ENCODE peak calls at places on chromosome 9, in nine cellular contexts. Z is brain microvascular endothelial cell, A is GM20000, P is heart left ventricle, K is HFF-Myc, H is right lobe of liver, X is GM10248, G is choroid plexus epithelial cell, L is GM23338. O is an unnamed sample.

GRCh38 chr9:113186241-113186755 is 34.8 kb downstream of the FKBP15 start:
- DNase-seq in A (no peak), X (no peak), G (no peak), Z (no peak), H (no peak), P (no peak), K (no peak), L (no peak), O (no peak)

GRCh38 chr9:87337335-87338074 is 160.2 kb upstream of the DAPK1 start:
- DNase-seq in K (no peak), X (no peak), L (peak), A (no peak), G (peak), P (no peak), Z (peak), H (peak), O (no peak)

GRCh38 chr9:86674475-86674874 is 272.8 kb downstream of the GAS1 start:
- DNase-seq in X (no peak), L (no peak), A (no peak), K (no peak), Z (no peak), G (no peak), H (no peak), P (no peak), O (no peak)

GRCh38 chr9:89796606-89797005 is 191.8 kb downstream of the GADD45G start:
- DNase-seq in L (no peak), K (no peak), Z (no peak), P (no peak), H (no peak), A (no peak), G (no peak), X (no peak), O (no peak)

GRCh38 chr9:86909388-86909787 is 37.9 kb downstream of the GAS1 start:
- DNase-seq in Z (peak), A (no peak), K (no peak), L (no peak), H (no peak), G (peak), P (no peak), X (no peak), O (no peak)

GRCh38 chr9:121133104-121133816 is 58.5 kb downstream of the CNTRL start:
- DNase-seq in K (no peak), A (no peak), H (no peak), Z (no peak), L (peak), P (no peak), G (no peak), X (no peak), O (peak)

GRCh38 chr9:116594552-116594951 is 92.6 kb upstream of the TRIM32 start:
- DNase-seq in G (peak), X (no peak), K (peak), H (no peak), Z (peak), A (no peak), L (no peak), P (peak), O (no peak)

GRCh38 chr9:101463397-101463796 is 27.8 kb upstream of the ALDOB start:
- DNase-seq in G (peak), H (no peak), L (no peak), Z (peak), A (no peak), X (no peak), K (no peak), P (no peak), O (no peak)

GRCh38 chr9:30075022-30075421 is 2309.4 kb upstream of the ACO1 start:
- DNase-seq in Z (no peak), L (peak), H (no peak), P (no peak), A (no peak), G (no peak), K (no peak), X (no peak), O (no peak)

GRCh38 chr9:134204991-134205578 is 40.7 kb upstream of the RNU6ATAC start:
- DNase-seq in L (no peak), X (no peak), K (peak), G (peak), P (peak), H (peak), Z (peak), A (no peak), O (no peak)

GRCh38 chr9:107386396-107386795 is 103.2 kb downstream of the KLF4 start:
- DNase-seq in X (no peak), P (no peak), K (no peak), G (no peak), Z (no peak), A (no peak), H (no peak), L (no peak), O (no peak)

GRCh38 chr9:2178034-2178734 is 163.0 kb downstream of the SMARCA2 start:
- DNase-seq in P (no peak), G (no peak), X (no peak), L (no peak), H (no peak), K (no peak), Z (no peak), A (no peak), O (no peak)

GRCh38 chr9:2180704-2181103 is 165.6 kb downstream of the SMARCA2 start:
- DNase-seq in K (no peak), G (peak), L (peak), X (no peak), H (no peak), Z (no peak), P (no peak), A (no peak), O (no peak)

GRCh38 chr9:2180171-2180570 is 165.0 kb downstream of the SMARCA2 start:
- DNase-seq in P (no peak), K (no peak), A (no peak), L (peak), X (no peak), H (no peak), Z (no peak), G (no peak), O (no peak)

GRCh38 chr9:2181794-2182193 is 166.6 kb downstream of the SMARCA2 start:
- DNase-seq in G (peak), L (peak), P (no peak), Z (no peak), A (no peak), K (no peak), X (no peak), H (no peak), O (no peak)

GRCh38 chr9:2179557-2179956 is 164.4 kb downstream of the SMARCA2 start:
- DNase-seq in H (no peak), G (no peak), L (no peak), P (no peak), Z (no peak), X (no peak), K (no peak), A (no peak), O (no peak)
- TF ChIP-seq CTCF in H (no peak), G (no peak), L (peak), P (no peak), Z (no peak), X (peak), K (no peak), A (no peak), O (no peak)

DNA sequence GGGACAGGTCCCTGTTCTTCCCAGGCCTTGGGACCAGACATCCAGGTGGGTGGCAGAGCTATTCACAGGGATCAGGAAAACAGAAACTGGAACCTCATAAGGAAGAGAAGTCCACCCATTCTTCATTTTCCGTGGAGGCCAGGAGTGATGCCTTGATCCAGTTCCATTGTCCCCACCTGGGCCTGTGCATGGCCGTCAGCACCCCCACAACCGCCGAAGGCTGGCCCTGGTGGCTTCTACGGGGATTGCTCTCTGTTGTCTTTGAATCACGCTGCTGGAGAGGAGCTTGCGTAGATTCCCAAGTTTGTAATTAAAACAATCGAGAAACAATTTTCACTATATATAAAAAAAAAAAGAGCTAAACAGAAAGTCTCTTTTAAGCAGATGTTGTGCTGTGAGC is 134.4 kb downstream of the MVB12B start:
- DNase-seq in G (no peak), Z (no peak), X (no peak), A (no peak), P (no peak), L (peak), K (no peak), H (peak), O (no peak)
- TF ChIP-seq CTCF in G (no peak), Z (no peak), X (no peak), A (no peak), P (no peak), L (no peak), K (no peak), H (no peak), O (no peak)

GRCh38 chr9:127488946-127489345 is 37.6 kb downstream of the LRSAM1 start:
- DNase-seq in X (no peak), A (no peak), L (no peak), P (no peak), H (no peak), Z (no peak), G (no peak), K (no peak), O (no peak)

GRCh38 chr9:127492616-127493015 is 41.3 kb downstream of the LRSAM1 start:
- DNase-seq in Z (no peak), L (no peak), H (no peak), A (no peak), K (no peak), G (no peak), P (no peak), X (no peak), O (no peak)

GRCh38 chr9:127490831-127491230 is 39.5 kb downstream of the LRSAM1 start:
- DNase-seq in K (no peak), G (peak), H (no peak), L (no peak), A (no peak), P (no peak), Z (no peak), X (no peak), O (no peak)

GRCh38 chr9:127491516-127491915 is 40.2 kb downstream of the LRSAM1 start:
- DNase-seq in G (no peak), L (no peak), X (no peak), Z (no peak), A (no peak), H (no peak), K (no peak), P (no peak), O (no peak)

DNA sequence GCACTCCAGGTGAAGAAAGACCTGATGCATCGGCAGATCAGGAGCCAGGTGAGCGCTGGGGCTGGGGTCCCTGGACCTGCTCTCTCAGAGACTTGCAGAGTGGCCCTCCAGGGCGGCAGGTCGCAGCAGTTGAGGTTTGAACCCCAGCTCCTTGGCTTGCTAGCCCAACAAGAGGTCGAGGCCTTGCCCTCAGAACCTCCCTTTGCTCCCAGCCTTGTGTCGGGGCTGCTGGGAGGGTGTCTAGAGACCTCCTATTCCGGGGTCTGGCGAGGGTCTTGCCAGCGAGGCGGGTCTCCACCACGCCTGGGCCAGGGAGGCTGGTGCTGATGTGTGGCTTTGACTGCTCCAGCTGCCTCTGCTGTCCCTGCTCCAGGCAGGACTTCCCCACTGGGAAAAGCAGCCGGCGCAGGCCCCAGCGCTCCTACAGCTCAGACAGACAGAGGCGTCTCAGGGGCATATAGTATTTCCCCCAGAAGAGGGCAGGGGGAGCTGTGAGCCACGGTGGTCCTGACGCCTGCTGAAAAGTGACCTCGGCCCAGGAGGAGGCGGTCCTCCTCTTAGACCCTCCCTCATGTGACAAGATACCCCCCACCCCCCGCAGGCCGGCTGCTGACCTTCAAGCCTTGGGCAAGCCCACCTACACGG is 38.3 kb downstream of the LRSAM1 start:
- DNase-seq in L (peak), K (no peak), H (no peak), A (no peak), X (no peak), Z (no peak), P (no peak), G (no peak), O (no peak)
- TF ChIP-seq CTCF in L (peak), K (no peak), H (no peak), A (no peak), X (no peak), Z (peak), P (no peak), G (no peak), O (no peak)

DNA sequence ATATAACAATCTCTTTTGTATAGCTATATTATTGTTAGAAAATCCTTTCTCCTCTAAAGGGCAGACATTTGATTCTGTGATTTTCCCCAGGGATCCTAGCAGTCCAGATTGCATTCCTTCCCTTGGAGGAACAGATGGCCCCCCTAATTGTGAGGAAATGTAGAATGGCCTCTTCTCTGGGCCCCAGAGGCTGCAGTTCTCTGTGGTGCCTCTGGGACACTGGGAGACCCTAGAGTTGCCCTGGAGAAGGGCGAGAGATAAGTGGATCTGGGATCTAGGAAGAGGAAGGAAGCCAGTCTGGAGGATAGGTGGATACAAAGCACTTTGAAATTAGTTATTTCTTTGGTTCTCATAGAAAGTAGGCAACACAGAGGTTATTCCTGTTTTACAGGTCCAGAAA is 1.9 kb upstream of the HINT2 start:
- DNase-seq in K (no peak), Z (no peak), A (no peak), L (peak), H (no peak), G (no peak), X (no peak), P (no peak), O (no peak)
- TF ChIP-seq CTCF in K (peak), Z (peak), A (no peak), L (no peak), H (no peak), G (peak), X (no peak), P (no peak), O (no peak)

GRCh38 chr9:88722753-88723152 is 187.8 kb downstream of the NXNL2 start:
- DNase-seq in L (peak), H (no peak), Z (no peak), P (no peak), K (no peak), X (no peak), G (peak), A (no peak), O (no peak)
- TF ChIP-seq CTCF in L (peak), H (no peak), Z (peak), P (no peak), K (peak), X (no peak), G (peak), A (no peak), O (no peak)

DNA sequence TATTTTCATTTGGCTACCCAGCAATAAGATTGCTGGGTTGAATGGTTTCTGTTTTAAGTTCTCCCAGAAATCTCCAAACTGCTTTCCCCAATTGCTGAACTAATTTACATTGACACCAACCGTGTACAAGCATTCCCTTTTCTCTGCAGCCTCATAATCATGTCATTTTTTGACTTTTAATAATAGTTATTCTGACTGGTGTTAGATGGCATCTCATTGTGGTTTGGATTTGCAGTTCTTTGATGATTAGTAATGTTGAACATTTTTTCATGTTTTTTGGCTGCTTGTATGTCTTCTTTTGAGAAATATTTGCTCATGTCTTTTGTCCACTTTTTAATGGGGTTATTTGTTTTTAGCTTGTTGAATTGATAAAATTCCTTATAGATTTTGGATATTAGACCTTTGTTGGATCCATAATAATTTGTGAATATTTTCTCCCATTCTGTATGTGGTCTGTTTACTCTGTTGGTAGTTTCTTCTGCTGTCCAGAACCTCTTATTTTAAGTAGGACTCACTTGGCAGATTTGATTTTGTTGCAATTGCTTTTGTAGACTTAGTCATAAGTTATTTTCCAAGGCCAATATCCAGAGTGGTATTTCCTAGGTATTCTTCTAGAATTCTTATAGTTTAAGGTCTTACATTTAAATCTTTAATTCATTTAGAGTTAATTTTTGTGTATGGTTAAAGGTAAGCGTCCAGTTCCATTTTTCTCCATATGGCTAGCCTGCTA is 793.7 kb downstream of the BRINP1 start:
- DNase-seq in L (no peak), X (no peak), K (no peak), P (no peak), Z (no peak), G (peak), H (no peak), A (no peak), O (no peak)
- TF ChIP-seq CTCF in L (no peak), X (no peak), K (no peak), P (no peak), Z (no peak), G (no peak), H (no peak), A (no peak), O (no peak)

GRCh38 chr9:137615387-137615871 is 3.4 kb upstream of the EHMT1 start:
- DNase-seq in A (no peak), P (no peak), X (no peak), K (no peak), G (no peak), L (no peak), H (no peak), Z (no peak), O (no peak)

GRCh38 chr9:137613259-137613658 is 5.5 kb upstream of the EHMT1 start:
- DNase-seq in Z (no peak), P (no peak), H (no peak), A (no peak), K (no peak), L (no peak), X (no peak), G (no peak), O (no peak)

GRCh38 chr9:137612741-137613142 is 6.1 kb upstream of the EHMT1 start:
- DNase-seq in H (no peak), L (no peak), K (no peak), A (no peak), P (peak), Z (no peak), X (no peak), G (no peak), O (no peak)

GRCh38 chr9:137613738-137614523 is 4.9 kb upstream of the EHMT1 start:
- DNase-seq in G (no peak), P (no peak), H (no peak), L (no peak), Z (no peak), K (no peak), A (no peak), X (no peak), O (no peak)

DNA sequence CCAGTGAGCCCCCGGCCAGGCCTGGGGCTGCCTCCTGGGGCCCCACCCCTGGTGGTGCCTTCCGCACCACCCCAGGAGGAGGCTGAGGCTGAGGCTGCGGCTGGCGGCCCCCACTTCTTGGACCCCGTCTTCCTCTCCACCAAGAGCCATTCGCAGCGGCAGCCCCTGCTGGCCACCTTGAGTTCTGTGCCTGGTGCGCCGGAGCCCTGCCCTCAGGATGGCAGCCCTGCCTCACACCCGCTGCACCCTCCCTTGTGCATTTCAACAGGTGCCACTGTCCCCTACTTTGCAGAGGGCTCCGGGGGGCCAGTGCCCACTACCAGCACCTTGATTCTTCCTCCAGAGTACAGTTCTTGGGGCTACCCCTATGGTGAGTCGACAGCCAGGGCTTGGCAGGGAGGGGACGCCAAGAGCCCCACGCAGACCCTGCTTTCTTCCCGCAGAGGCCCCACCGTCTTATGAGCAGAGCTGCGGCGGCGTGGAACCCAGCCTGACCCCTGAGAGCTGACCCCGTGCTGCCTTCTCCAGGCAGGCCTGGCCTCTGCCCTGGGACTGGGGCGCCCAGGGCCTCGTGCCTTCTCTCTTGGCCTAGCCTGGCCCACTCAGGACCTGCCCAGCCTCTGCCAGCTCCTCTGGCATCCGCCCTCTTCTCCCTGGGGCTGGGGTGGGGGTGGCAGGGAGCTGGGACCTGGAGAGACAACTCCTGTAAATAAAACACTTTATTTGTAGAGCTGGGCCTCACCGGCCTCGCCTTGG is 4.0 kb upstream of the EHMT1 start:
- DNase-seq in X (no peak), P (no peak), G (no peak), Z (no peak), H (peak), K (no peak), A (no peak), L (peak), O (no peak)
- TF ChIP-seq CTCF in X (no peak), P (no peak), G (no peak), Z (peak), H (no peak), K (no peak), A (no peak), L (peak), O (no peak)

GRCh38 chr9:36127652-36128244 is 8.8 kb upstream of the GLIPR2 start:
- DNase-seq in K (no peak), G (no peak), L (no peak), P (no peak), H (no peak), Z (no peak), X (no peak), A (no peak), O (no peak)
- TF ChIP-seq CTCF in K (no peak), G (no peak), L (no peak), P (no peak), H (no peak), Z (no peak), X (no peak), A (no peak), O (no peak)

GRCh38 chr9:127022913-127023665 is 99.3 kb downstream of the ANGPTL2 start:
- DNase-seq in X (no peak), P (peak), G (no peak), K (no peak), L (no peak), Z (no peak), A (no peak), H (no peak), O (no peak)
- TF ChIP-seq CTCF in X (no peak), P (no peak), G (no peak), K (no peak), L (no peak), Z (no peak), A (no peak), H (no peak), O (no peak)

O was measured in colonic mucosa.